ENCODE peak calls at places on chromosomes 1 and 21, in eight cellular contexts. L, R, I, S, E, A, G and F are unnamed samples.

GRCh38 chr1:7224644-7225043 is 439.4 kb downstream of the CAMTA1 start:
- DNase-seq in S (no peak), I (no peak), L (no peak), A (no peak), R (no peak), E (no peak), G (no peak), F (peak; percentile 26)

GRCh38 chr1:154468480-154469240 is 33.4 kb upstream of the TDRD10 start:
- DNase-seq in I (no peak), E (no peak), A (no peak), L (peak; percentile 19), G (no peak), S (no peak), R (no peak), F (no peak)

GRCh38 chr1:210558302-210558701 is 229.6 kb downstream of the HHAT start:
- DNase-seq in E (no peak), G (no peak), I (no peak), A (no peak), S (peak; percentile 54), L (peak; percentile 51), R (no peak), F (no peak)

GRCh38 chr1:233025156-233025555 is 74.7 kb downstream of the NTPCR start:
- DNase-seq in G (no peak), A (no peak), L (peak; percentile 33), I (no peak), S (peak; percentile 63), R (no peak), E (peak; percentile 13), F (peak; percentile 12)

GRCh38 chr1:207027921-207028320 is 4.6 kb downstream of the C1orf116 start:
- DNase-seq in A (no peak), E (no peak), R (no peak), I (no peak), G (peak; percentile 29), L (no peak), S (no peak), F (no peak)

GRCh38 chr1:226033599-226034390 is 28.7 kb upstream of the H3-3A start:
- DNase-seq in S (peak; percentile 28), E (no peak), I (no peak), G (no peak), L (no peak), A (no peak), R (no peak), F (no peak)

GRCh38 chr1:208466054-208466590 is 221.9 kb upstream of the PLXNA2 start:
- DNase-seq in E (no peak), I (no peak), S (no peak), A (no peak), L (no peak), G (no peak), R (no peak), F (no peak)

GRCh38 chr1:32650752-32651460 is at the start of gene RBBP4:
- DNase-seq in I (peak; percentile 96), G (peak; percentile 87), L (peak; percentile 96), E (peak; percentile 98), A (peak; percentile 98), R (peak; percentile 95), S (peak; percentile 98), F (peak; percentile 95)

GRCh38 chr1:53781654-53782053 is 42.7 kb upstream of the GLIS1 start:
- DNase-seq in E (no peak), L (peak; percentile 56), A (no peak), R (no peak), S (no peak), G (no peak), I (peak; percentile 69), F (peak; percentile 70)

GRCh38 chr1:219416598-219417238 is 196.2 kb downstream of the ZC3H11B start:
- DNase-seq in L (peak; percentile 43), G (peak; percentile 56), E (peak; percentile 41), R (no peak), S (peak; percentile 66), A (no peak), I (peak; percentile 44), F (peak; percentile 63)

GRCh38 chr1:60874703-60875102 is 207.7 kb upstream of the NFIA start:
- DNase-seq in E (peak; percentile 56), R (no peak), A (no peak), G (peak; percentile 86), L (peak; percentile 70), I (peak; percentile 59), S (no peak), F (peak; percentile 76)

GRCh38 chr21:32137266-32137665 is 141.6 kb downstream of the MIS18A start:
- DNase-seq in L (no peak), S (no peak), I (no peak), E (no peak), G (no peak), A (no peak), R (no peak), F (no peak)

GRCh38 chr1:100452641-100453040 is 85.3 kb upstream of the GPR88 start:
- DNase-seq in G (peak; percentile 59), L (peak; percentile 50), S (no peak), R (peak; percentile 13), I (no peak), A (no peak), E (no peak), F (no peak)

GRCh38 chr1:88180449-88181108 is 503.5 kb upstream of the PKN2 start:
- DNase-seq in G (peak; percentile 67), A (no peak), E (peak; percentile 46), R (peak; percentile 55), S (peak; percentile 78), L (peak; percentile 74), I (peak; percentile 77), F (peak; percentile 73)

GRCh38 chr1:39204441-39205081 is at the start of gene MACF1:
- DNase-seq in L (peak; percentile 99), G (peak; percentile 74), R (peak; percentile 85), I (peak; percentile 98), S (peak; percentile 46), A (no peak), E (peak; percentile 26), F (peak; percentile 97)

DNA sequence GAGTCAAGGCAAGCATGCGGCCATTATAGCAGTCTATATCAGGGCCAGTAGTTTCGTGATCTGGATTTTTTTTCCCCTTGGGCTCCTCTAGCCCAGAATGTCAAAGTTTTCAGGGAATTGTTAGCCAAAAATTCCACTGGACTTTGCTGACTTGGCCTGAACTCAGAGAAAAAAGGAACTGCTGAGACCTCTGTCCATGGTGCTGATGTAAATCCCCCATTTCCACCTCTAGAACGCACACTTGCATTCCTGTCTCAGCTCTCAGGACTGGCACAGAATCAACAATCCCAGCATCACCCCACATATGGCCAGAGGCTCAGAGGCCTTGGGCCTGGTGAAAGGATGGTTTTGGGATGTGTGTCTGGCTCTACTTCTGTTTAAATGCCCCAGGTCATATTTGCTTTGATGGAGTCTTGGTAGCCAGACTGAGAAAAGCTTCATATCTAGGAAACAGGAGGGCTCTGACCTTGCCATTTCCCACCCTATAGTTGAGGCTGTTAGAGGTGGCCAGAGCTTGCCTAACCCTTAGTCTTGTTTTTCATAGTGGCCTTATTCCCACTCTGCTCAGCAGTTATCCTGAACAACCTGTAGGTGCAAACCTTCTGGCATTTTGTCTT is 16.9 kb upstream of the EFCAB14 start:
- DNase-seq in G (peak; percentile 58), I (peak; percentile 77), E (peak; percentile 53), L (peak; percentile 54), S (peak; percentile 51), A (no peak), R (peak; percentile 27), F (peak; percentile 65)
- TF ChIP-seq CTCF in G (peak; percentile 54), I (peak; percentile 51), E (peak; percentile 15), L (peak; percentile 45), S (peak; percentile 32), A (peak; percentile 68), R (peak; percentile 52), F (peak; percentile 43)

GRCh38 chr1:161367684-161368398 is at the start of gene CFAP126:
- DNase-seq in E (peak; percentile 78), I (peak; percentile 75), R (no peak), L (peak; percentile 81), G (peak; percentile 83), A (no peak), S (peak; percentile 95), F (peak; percentile 82)
- TF ChIP-seq CTCF in E (no peak), I (peak; percentile 9), R (no peak), L (no peak), G (no peak), A (peak; percentile 70), S (peak; percentile 56), F (peak; percentile 14)

GRCh38 chr1:196059210-196059609 is 549.0 kb downstream of the KCNT2 start:
- DNase-seq in L (peak; percentile 0), I (no peak), G (no peak), S (no peak), E (no peak), R (no peak), A (no peak), F (no peak)
- TF ChIP-seq CTCF in L (no peak), I (no peak), G (no peak), S (no peak), E (no peak), R (no peak), A (peak; percentile 16), F (no peak)

GRCh38 chr1:203835476-203835875 is 25.9 kb upstream of the SNRPE start:
- DNase-seq in E (no peak), G (no peak), R (no peak), A (no peak), L (no peak), I (no peak), S (no peak), F (no peak)
- TF ChIP-seq CTCF in E (no peak), G (no peak), R (no peak), A (peak; percentile 37), L (no peak), I (no peak), S (no peak), F (no peak)

GRCh38 chr1:26279598-26280332 is at the start of gene SH3BGRL3:
- DNase-seq in G (peak; percentile 72), S (peak; percentile 92), A (no peak), R (peak; percentile 24), E (peak; percentile 85), L (peak; percentile 85), I (peak; percentile 76), F (peak; percentile 76)
- TF ChIP-seq CTCF in G (peak; percentile 70), S (peak; percentile 42), A (peak; percentile 77), R (peak; percentile 62), E (peak; percentile 70), L (peak; percentile 61), I (peak; percentile 63), F (peak; percentile 46)